ENCODE peak calls at places on chromosomes 16 and 17, in nine cellular contexts. K is PC-9; P is lower lobe of right lung; T is mesenchymal stem cell; D is neural progenitor cell; Y is psoas muscle; R is CD8-positive, alpha-beta memory T cell; G is CD8-positive, alpha-beta T cell; V is ascending aorta. Q is an unnamed sample. For H3K4me1 and H3K36me3, the result is how much of the 10 kb centered on the place peaks cover.

GRCh38 chr17:1002771-1003555 is 6.0 kb downstream of the TIMM22 start:
- DNase-seq in K (no peak), P (no peak), T (peak), D (no peak), Y (no peak), R (no peak), G (no peak), V (no peak), Q (no peak)

GRCh38 chr17:62562656-62563055 is 64.8 kb upstream of the MRC2 start:
- DNase-seq in K (no peak), P (no peak), T (peak), D (no peak), Y (no peak), R (no peak), G (no peak), V (no peak), Q (no peak)

GRCh38 chr16:21205303-21205702 is 6.1 kb downstream of the ZP2 start:
- DNase-seq in K (no peak), P (no peak), T (no peak), D (no peak), Y (no peak), R (no peak), G (no peak), V (no peak), Q (no peak)

GRCh38 chr16:80681436-80681835 is 123.0 kb downstream of the CDYL2 start:
- DNase-seq in K (no peak), P (no peak), T (no peak), D (no peak), Y (no peak), R (no peak), G (no peak), V (no peak), Q (no peak)

GRCh38 chr17:76841776-76842405 is 26.3 kb upstream of the MGAT5B start:
- DNase-seq in K (no peak), P (no peak), T (no peak), D (peak), Y (no peak), R (no peak), G (no peak), V (no peak), Q (no peak)

GRCh38 chr17:62644487-62645173 is 17.2 kb downstream of the MRC2 start:
- DNase-seq in K (no peak), P (no peak), T (no peak), D (peak), Y (no peak), R (no peak), G (no peak), V (no peak), Q (no peak)

GRCh38 chr16:2784536-2785100 is 2.7 kb downstream of the PRSS33 start:
- DNase-seq in K (no peak), P (peak), T (no peak), D (no peak), Y (no peak), R (no peak), G (no peak), V (no peak), Q (no peak)

GRCh38 chr17:38864636-38865398 is 5.0 kb upstream of the LASP1 start:
- DNase-seq in K (no peak), P (no peak), T (peak), D (peak), Y (no peak), R (no peak), G (no peak), V (no peak), Q (no peak)

GRCh38 chr17:39361064-39361463 is 40.4 kb downstream of the FBXL20 start:
- DNase-seq in K (no peak), P (no peak), T (no peak), D (no peak), Y (no peak), R (no peak), G (no peak), V (no peak), Q (no peak)

GRCh38 chr16:67115649-67116048 is 5.9 kb downstream of the PHAF1 start:
- DNase-seq in K (no peak), P (no peak), T (peak), D (no peak), Y (no peak), R (no peak), G (no peak), V (no peak), Q (no peak)

GRCh38 chr16:85151603-85152413 is 39.5 kb upstream of the CIBAR2 start:
- DNase-seq in K (peak), P (no peak), T (peak), D (no peak), Y (peak), R (no peak), G (no peak), V (peak), Q (no peak)

GRCh38 chr16:75733305-75734141 is 7.2 kb upstream of the CPHXL start:
- DNase-seq in K (no peak), P (no peak), T (peak), D (peak), Y (no peak), R (no peak), G (no peak), V (no peak), Q (no peak)

GRCh38 chr16:3362931-3363330 is 7.2 kb downstream of the OR2C1 start:
- DNase-seq in K (no peak), P (no peak), T (no peak), D (no peak), Y (no peak), R (no peak), G (no peak), V (no peak), Q (no peak)

GRCh38 chr17:51439395-51440229 is 179.3 kb downstream of the UTP18 start:
- DNase-seq in K (no peak), P (no peak), T (no peak), D (no peak), Y (no peak), R (no peak), G (no peak), V (no peak), Q (no peak)

GRCh38 chr16:68374961-68375660 is 64.3 kb downstream of the PRMT7 start:
- DNase-seq in K (no peak), P (no peak), T (no peak), D (peak), Y (no peak), R (no peak), G (no peak), V (no peak), Q (no peak)

GRCh38 chr16:20675488-20676267 is 21.8 kb downstream of the ACSM1 start:
- DNase-seq in K (peak), P (peak), T (no peak), D (peak), Y (no peak), R (no peak), G (no peak), V (no peak), Q (peak)

GRCh38 chr17:78114831-78115723 is 13.5 kb downstream of the TMC6 start:
- DNase-seq in K (no peak), P (no peak), T (no peak), D (no peak), Y (no peak), R (no peak), G (no peak), V (no peak), Q (no peak)

GRCh38 chr17:30290696-30291570 is 811 bp downstream of the BLMH start:
- DNase-seq in K (peak), P (peak), T (peak), D (peak), Y (peak), R (peak), G (no peak), V (no peak), Q (no peak)

GRCh38 chr16:31484491-31485171 is 1.7 kb downstream of the SLC5A2 start:
- DNase-seq in K (peak), P (peak), T (no peak), D (peak), Y (no peak), R (no peak), G (no peak), V (no peak), Q (no peak)

GRCh38 chr16:8026450-8026849 is 563.9 kb downstream of the TMEM114 start:
- DNase-seq in K (peak), P (no peak), T (no peak), D (peak), Y (no peak), R (no peak), G (no peak), V (no peak), Q (peak)

GRCh38 chr17:4510615-4510941 is 11.9 kb downstream of the SPNS2 start:
- DNase-seq in K (no peak), P (no peak), T (no peak), D (no peak), Y (no peak), R (no peak), G (no peak), V (no peak), Q (no peak)

GRCh38 chr16:10995555-10995954 is 51.2 kb downstream of the CLEC16A start:
- DNase-seq in K (no peak), P (no peak), T (no peak), D (no peak), Y (no peak), R (no peak), G (no peak), V (no peak), Q (no peak)

GRCh38 chr16:2516391-2517240 is 2.9 kb downstream of the ATP6V0C start:
- DNase-seq in K (no peak), P (peak), T (peak), D (no peak), Y (peak), R (no peak), G (no peak), V (no peak), Q (no peak)

GRCh38 chr16:86984975-86985655 is 332.1 kb downstream of the C16orf95 start:
- DNase-seq in K (no peak), P (no peak), T (peak), D (peak), Y (no peak), R (no peak), G (no peak), V (no peak), Q (no peak)

GRCh38 chr17:10196936-10197335 is 1.5 kb downstream of the GAS7 start:
- DNase-seq in K (no peak), P (no peak), T (no peak), D (no peak), Y (no peak), R (no peak), G (no peak), V (no peak), Q (no peak)

GRCh38 chr17:10198509-10199249 is at the start of gene GAS7:
- DNase-seq in K (no peak), P (peak), T (peak), D (peak), Y (peak), R (peak), G (peak), V (no peak), Q (no peak)

GRCh38 chr17:10196384-10196783 is 2.0 kb downstream of the GAS7 start:
- DNase-seq in K (no peak), P (no peak), T (no peak), D (no peak), Y (no peak), R (no peak), G (no peak), V (no peak), Q (no peak)

GRCh38 chr17:10197362-10197720 is 1.1 kb downstream of the GAS7 start:
- DNase-seq in K (no peak), P (no peak), T (peak), D (peak), Y (peak), R (no peak), G (no peak), V (no peak), Q (no peak)

GRCh38 chr17:10197721-10198508 is 491 bp downstream of the GAS7 start:
- DNase-seq in K (no peak), P (peak), T (peak), D (peak), Y (peak), R (no peak), G (no peak), V (no peak), Q (no peak)
- H3K4me3 ChIP-seq in K (no peak), P (peak), T (peak), D (peak), Y (peak), R (no peak), G (no peak), V (peak), Q (peak)

DNA sequence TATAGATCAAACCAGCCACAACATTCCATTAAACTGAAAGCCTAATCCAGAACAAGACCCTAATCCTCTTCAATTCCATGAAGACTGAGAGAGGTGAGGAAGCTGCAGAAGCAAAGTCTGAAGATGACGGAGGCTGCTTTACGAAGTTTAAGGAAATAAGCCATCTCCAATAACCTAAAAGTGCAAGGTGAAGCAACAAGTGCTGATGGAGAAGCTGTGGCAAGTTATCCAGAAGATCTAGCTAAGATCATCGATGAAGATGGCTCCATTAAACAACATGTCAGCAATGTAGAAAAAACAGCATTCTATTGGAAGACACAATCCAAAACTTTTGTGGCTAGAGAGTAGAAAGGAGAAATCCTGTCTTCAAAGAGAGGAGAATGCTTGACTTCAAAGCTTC is 69.6 kb downstream of the KANSL1 start:
- DNase-seq in K (no peak), P (no peak), T (no peak), D (no peak), Y (no peak), R (no peak), G (no peak), V (no peak), Q (no peak)
- H3K4me1 ChIP-seq in K (under half), P (half or more), T (under half), D (under half), Y (half or more), R (half or more), G (half or more), V (under half), Q (under half)

GRCh38 chr16:16865374-16865773 is 486.4 kb downstream of the NPIPA7 start:
- DNase-seq in K (no peak), P (no peak), T (no peak), D (no peak), Y (no peak), R (no peak), G (no peak), V (no peak), Q (no peak)

GRCh38 chr16:16864536-16864935 is 485.6 kb downstream of the NPIPA7 start:
- DNase-seq in K (no peak), P (no peak), T (no peak), D (no peak), Y (no peak), R (no peak), G (no peak), V (no peak), Q (no peak)

GRCh38 chr16:16867994-16868393 is 489.1 kb downstream of the NPIPA7 start:
- DNase-seq in K (no peak), P (no peak), T (no peak), D (peak), Y (no peak), R (no peak), G (no peak), V (no peak), Q (no peak)

GRCh38 chr16:16861546-16861945 is 482.6 kb downstream of the NPIPA7 start:
- DNase-seq in K (peak), P (no peak), T (peak), D (peak), Y (peak), R (peak), G (peak), V (no peak), Q (no peak)

GRCh38 chr16:16863672-16864071 is 484.7 kb downstream of the NPIPA7 start:
- DNase-seq in K (no peak), P (no peak), T (no peak), D (no peak), Y (no peak), R (no peak), G (no peak), V (no peak), Q (no peak)
- H3K36me3 ChIP-seq in K (under half), P (under half), T (under half), D (under half), Y (under half), R (under half), G (under half), V (under half), Q (under half)

DNA sequence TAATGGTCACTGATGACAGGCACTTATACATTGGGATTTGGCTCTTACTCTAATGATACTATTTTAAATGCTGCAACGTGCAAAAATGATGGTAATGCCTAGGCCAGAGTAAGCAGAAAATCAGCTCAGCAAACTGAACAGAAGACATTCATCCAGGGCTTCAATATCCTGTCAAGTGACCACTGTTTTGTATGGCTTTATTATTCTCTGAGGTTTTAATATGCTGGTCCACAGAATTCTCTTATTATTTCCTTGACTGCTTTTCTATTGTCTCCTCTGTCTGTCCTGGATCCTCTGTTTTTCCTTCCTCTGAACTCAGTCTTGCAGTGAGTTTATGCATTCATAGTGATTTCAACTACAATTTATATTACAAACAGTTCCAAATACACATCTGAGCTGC is 90.8 kb upstream of the PMFBP1 start:
- DNase-seq in K (no peak), P (no peak), T (no peak), D (no peak), Y (no peak), R (no peak), G (no peak), V (no peak), Q (no peak)
- H3K4me3 ChIP-seq in K (no peak), P (no peak), T (no peak), D (no peak), Y (no peak), R (no peak), G (no peak), V (no peak), Q (no peak)

DNA sequence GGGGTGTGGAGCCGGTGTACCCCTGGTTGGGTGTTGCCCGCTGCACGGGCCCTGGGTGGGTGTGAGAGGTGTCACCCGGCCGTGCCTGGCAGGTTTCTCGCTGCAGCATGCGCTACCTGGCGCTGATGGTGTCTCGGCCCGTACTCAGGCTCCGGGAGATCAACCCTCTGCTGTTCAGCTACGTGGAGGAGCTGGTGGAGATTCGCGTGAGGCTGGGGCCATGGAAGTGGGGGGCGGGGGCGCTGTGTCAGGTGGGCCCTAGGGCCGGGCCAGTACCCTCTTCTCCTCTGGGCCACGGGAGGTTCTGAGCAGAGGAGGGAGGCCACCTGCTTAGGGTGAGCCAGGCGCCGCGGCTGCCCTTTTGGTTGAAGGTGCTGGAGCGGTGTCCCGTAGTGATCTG is 13.4 kb downstream of the DEF8 start:
- DNase-seq in K (no peak), P (no peak), T (no peak), D (no peak), Y (no peak), R (no peak), G (no peak), V (no peak), Q (no peak)
- H3K4me1 ChIP-seq in K (under half), P (under half), T (under half), D (under half), Y (under half), R (under half), G (under half), V (under half), Q (under half)

Q was measured in iPS DF 6.9.